ENCODE peak calls at places on chromosomes 1 and 21, in eight cellular contexts. D, U, N, F, Q, T, X and P are unnamed samples.

GRCh38 chr1:18965206-18966173 is 9.0 kb upstream of the IFFO2 start:
- DNase-seq in N (no peak), F (peak), Q (no peak), U (no peak), D (peak), X (no peak), T (no peak), P (no peak)

GRCh38 chr1:41416552-41417334 is 55.5 kb downstream of the FOXO6 start:
- DNase-seq in D (peak), X (peak), T (peak), F (peak), Q (peak), N (peak), U (peak), P (peak)

GRCh38 chr1:10546896-10547295 is 72.1 kb downstream of the PEX14 start:
- DNase-seq in Q (no peak), U (no peak), N (no peak), F (no peak), X (no peak), T (no peak), D (no peak), P (no peak)

GRCh38 chr1:59779949-59780348 is 34.8 kb upstream of the HOOK1 start:
- DNase-seq in N (peak), T (no peak), D (no peak), Q (no peak), U (no peak), X (no peak), F (no peak), P (no peak)

GRCh38 chr1:228073870-228074545 is 8.5 kb upstream of the ARF1 start:
- DNase-seq in N (peak), X (no peak), Q (no peak), F (no peak), T (no peak), U (no peak), D (no peak), P (no peak)

GRCh38 chr1:77582905-77583304 is 99.6 kb downstream of the ZZZ3 start:
- DNase-seq in N (no peak), X (no peak), T (no peak), D (no peak), F (no peak), Q (peak), U (no peak), P (no peak)

GRCh38 chr1:25760871-25761270 is 39.1 kb upstream of the SELENON start:
- DNase-seq in X (no peak), N (no peak), T (no peak), U (no peak), F (no peak), D (no peak), Q (no peak), P (no peak)

GRCh38 chr1:232306269-232306911 is 323.5 kb downstream of the SIPA1L2 start:
- DNase-seq in N (peak), X (no peak), F (no peak), D (no peak), T (no peak), Q (no peak), U (no peak), P (no peak)

GRCh38 chr1:43443197-43443946 is 10.4 kb downstream of the HYI start:
- DNase-seq in N (no peak), U (no peak), T (no peak), D (no peak), F (no peak), Q (no peak), X (no peak), P (no peak)

GRCh38 chr1:92484472-92485373 is 2.0 kb downstream of the GFI1 start:
- DNase-seq in X (peak), D (no peak), Q (peak), U (no peak), F (peak), N (peak), T (peak), P (no peak)

GRCh38 chr1:41274827-41275519 is 32.9 kb upstream of the SCMH1 start:
- DNase-seq in D (no peak), T (no peak), F (no peak), U (no peak), N (no peak), Q (no peak), X (no peak), P (no peak)

GRCh38 chr1:82894635-82895034 is 1093.9 kb downstream of the ADGRL2 start:
- DNase-seq in F (no peak), X (no peak), D (no peak), T (no peak), U (no peak), N (no peak), Q (no peak), P (no peak)

GRCh38 chr21:43728467-43729390 is 9.8 kb downstream of the PDXK start:
- DNase-seq in T (peak), D (peak), F (peak), N (peak), X (peak), Q (peak), U (peak), P (peak)

GRCh38 chr1:46246548-46247432 is 773 bp upstream of the RAD54L start:
- DNase-seq in T (peak), U (peak), F (peak), D (peak), N (peak), X (no peak), Q (peak), P (peak)

GRCh38 chr21:38478782-38479181 is 19.5 kb downstream of the ERG start:
- DNase-seq in F (peak), N (no peak), U (no peak), Q (no peak), X (no peak), T (no peak), D (peak), P (no peak)

GRCh38 chr1:57218487-57219079 is 205.3 kb downstream of the DAB1 start:
- DNase-seq in D (no peak), F (no peak), X (no peak), Q (no peak), N (no peak), U (no peak), T (no peak), P (no peak)

GRCh38 chr1:239888639-239889038 is 203.0 kb upstream of the FMN2 start:
- DNase-seq in D (no peak), F (no peak), T (no peak), Q (no peak), U (no peak), X (no peak), N (no peak), P (no peak)

GRCh38 chr1:242651817-242652216 is 127.3 kb upstream of the PLD5 start:
- DNase-seq in Q (no peak), T (no peak), F (peak), X (no peak), N (peak), D (no peak), U (no peak), P (peak)

GRCh38 chr1:205309741-205310140 is 11.8 kb downstream of the NUAK2 start:
- DNase-seq in U (no peak), Q (no peak), F (no peak), D (no peak), N (no peak), X (no peak), T (no peak), P (no peak)

GRCh38 chr1:227604446-227604845 is 41.1 kb downstream of the ZNF678 start:
- DNase-seq in T (no peak), X (no peak), U (no peak), Q (no peak), D (no peak), F (no peak), N (no peak), P (no peak)

GRCh38 chr1:221841983-221842335 is 100.1 kb upstream of the DUSP10 start:
- DNase-seq in N (no peak), T (no peak), F (no peak), U (no peak), D (no peak), X (no peak), Q (no peak), P (no peak)

GRCh38 chr1:64515427-64515826 is 45.5 kb downstream of the CACHD1 start:
- DNase-seq in T (no peak), D (no peak), U (no peak), F (no peak), N (no peak), X (no peak), Q (no peak), P (no peak)

GRCh38 chr1:226990133-226990716 is 50.1 kb downstream of the COQ8A start:
- DNase-seq in D (no peak), F (peak), N (peak), U (peak), T (no peak), X (no peak), Q (peak), P (no peak)

GRCh38 chr1:224726783-224727182 is 110.7 kb downstream of the CNIH3 start:
- DNase-seq in U (no peak), F (no peak), N (no peak), X (no peak), D (peak), T (no peak), Q (no peak), P (peak)

GRCh38 chr1:12488666-12489354 is 129.2 kb downstream of the DHRS3 start:
- DNase-seq in T (no peak), F (no peak), X (no peak), U (no peak), Q (no peak), D (peak), N (no peak), P (no peak)

GRCh38 chr1:156359973-156360372 is 9.0 kb upstream of the RHBG start:
- DNase-seq in T (no peak), N (peak), Q (no peak), D (no peak), X (no peak), U (no peak), F (no peak), P (peak)

GRCh38 chr1:207314836-207315235 is 6.6 kb upstream of the CD55 start:
- DNase-seq in D (no peak), F (no peak), N (no peak), X (no peak), T (no peak), U (no peak), Q (no peak), P (no peak)